ENCODE peak calls at places on chromosomes 6 and 20, in eight cellular contexts. P is H9, K is substantia nigra, D is ELR, Q is left lung, B is thoracic aorta, T is T-cell, J is iPS-NIHi11. S is an unnamed sample.

GRCh38 chr6:80158478-80158989 is 52.1 kb downstream of the BCKDHB start:
- DNase-seq in P (no peak), K (no peak), D (no peak), Q (no peak), B (no peak), T (no peak), J (no peak), S (no peak)

GRCh38 chr6:27502508-27503435 is 29.9 kb upstream of the ZNF184 start:
- DNase-seq in P (peak), K (no peak), D (peak), Q (peak), B (no peak), T (peak), J (peak), S (no peak)

GRCh38 chr6:166932616-166933015 is 23.7 kb downstream of the RNASET2 start:
- DNase-seq in P (no peak), K (no peak), D (no peak), Q (no peak), B (no peak), T (no peak), J (no peak), S (no peak)

GRCh38 chr20:19750907-19751636 is 7.0 kb upstream of the RIN2 start:
- DNase-seq in P (no peak), K (no peak), D (no peak), Q (no peak), B (no peak), T (no peak), J (no peak), S (no peak)

GRCh38 chr6:47209632-47210031 is 100.1 kb downstream of the TNFRSF21 start:
- DNase-seq in P (no peak), K (no peak), D (no peak), Q (no peak), B (no peak), T (no peak), J (no peak), S (no peak)

GRCh38 chr20:40192083-40192482 is 497.0 kb downstream of the MAFB start:
- DNase-seq in P (no peak), K (no peak), D (no peak), Q (no peak), B (no peak), T (no peak), J (no peak), S (peak)

GRCh38 chr6:3523288-3523670 is 66.4 kb upstream of the SLC22A23 start:
- DNase-seq in P (no peak), K (no peak), D (no peak), Q (no peak), B (no peak), T (no peak), J (no peak), S (no peak)

GRCh38 chr6:82072771-82073170 is 174.8 kb downstream of the IBTK start:
- DNase-seq in P (no peak), K (no peak), D (peak), Q (no peak), B (no peak), T (no peak), J (no peak), S (no peak)

GRCh38 chr20:59120919-59121318 is 42.7 kb upstream of the ZNF831 start:
- DNase-seq in P (no peak), K (no peak), D (no peak), Q (no peak), B (no peak), T (no peak), J (no peak), S (no peak)

GRCh38 chr6:72746276-72746675 is 124.4 kb downstream of the KCNQ5 start:
- DNase-seq in P (no peak), K (no peak), D (peak), Q (no peak), B (no peak), T (no peak), J (no peak), S (no peak)

GRCh38 chr6:11971154-11971553 is 41.0 kb upstream of the HIVEP1 start:
- DNase-seq in P (no peak), K (no peak), D (peak), Q (no peak), B (no peak), T (no peak), J (no peak), S (no peak)

GRCh38 chr20:40689943-40690835 is 1.2 kb upstream of the MAFB start:
- DNase-seq in P (peak), K (peak), D (peak), Q (peak), B (peak), T (no peak), J (peak), S (peak)

GRCh38 chr6:77425216-77425615 is 38.1 kb downstream of the HTR1B start:
- DNase-seq in P (no peak), K (no peak), D (no peak), Q (no peak), B (no peak), T (no peak), J (no peak), S (no peak)

GRCh38 chr20:39829255-39829654 is 859.8 kb downstream of the MAFB start:
- DNase-seq in P (peak), K (no peak), D (peak), Q (no peak), B (no peak), T (no peak), J (peak), S (peak)

GRCh38 chr6:136426627-136427377 is 123.4 kb downstream of the MAP7 start:
- DNase-seq in P (no peak), K (no peak), D (no peak), Q (no peak), B (no peak), T (no peak), J (no peak), S (no peak)

GRCh38 chr20:845226-845868 is 11.8 kb downstream of the FAM110A start:
- DNase-seq in P (no peak), K (no peak), D (no peak), Q (no peak), B (no peak), T (no peak), J (peak), S (peak)

GRCh38 chr6:166477647-166478365 is 95.1 kb upstream of the MPC1 start:
- DNase-seq in P (no peak), K (no peak), D (no peak), Q (no peak), B (no peak), T (no peak), J (no peak), S (no peak)

GRCh38 chr6:127459231-127459641 is at the start of gene KIAA0408:
- DNase-seq in P (peak), K (no peak), D (peak), Q (peak), B (peak), T (no peak), J (peak), S (peak)

GRCh38 chr6:160027931-160028330 is 59.0 kb downstream of the IGF2R start:
- DNase-seq in P (no peak), K (no peak), D (no peak), Q (no peak), B (no peak), T (no peak), J (no peak), S (no peak)

GRCh38 chr6:135423649-135424128 is 73.9 kb downstream of the AHI1 start:
- DNase-seq in P (no peak), K (no peak), D (peak), Q (no peak), B (no peak), T (no peak), J (peak), S (peak)